ENCODE peak calls at places on chromosomes 3 and 15, in ten cellular contexts. O is fibroblast of mammary gland, W is LNCaP clone FGC, R is BE2C, X is A673, L is AG04450, Q is A549, J is IMR-90, I is psoas muscle, T is astrocyte of the spinal cord. B is an unnamed sample.

GRCh38 chr3:169526246-169526645 is 137.3 kb downstream of the MECOM start:
- DNase-seq in O (no peak), W (no peak), R (no peak), X (no peak), L (no peak), Q (no peak), J (peak; percentile 1), I (no peak), T (peak; percentile 12), B (no peak)

GRCh38 chr15:49675051-49675450 is 54.2 kb downstream of the DTWD1 start:
- DNase-seq in O (peak; percentile 95), W (peak; percentile 31), R (no peak), X (no peak), L (peak; percentile 55), Q (peak; percentile 18), J (peak; percentile 87), I (no peak), T (peak; percentile 78), B (no peak)

GRCh38 chr3:13210221-13210975 is 137.2 kb upstream of the IQSEC1 start:
- DNase-seq in O (no peak), W (no peak), R (peak; percentile 15), X (no peak), L (no peak), Q (no peak), J (no peak), I (no peak), T (no peak), B (no peak)

GRCh38 chr3:45591547-45591912 is 3.0 kb upstream of the LIMD1 start:
- DNase-seq in O (no peak), W (no peak), R (no peak), X (no peak), L (no peak), Q (no peak), J (no peak), I (no peak), T (no peak), B (no peak)

GRCh38 chr3:127264292-127264691 is 23.6 kb downstream of the PRR20G start:
- DNase-seq in O (peak; percentile 10), W (no peak), R (no peak), X (peak; percentile 10), L (no peak), Q (peak; percentile 7), J (peak; percentile 12), I (no peak), T (no peak), B (no peak)

GRCh38 chr3:24583004-24583403 is 88.4 kb upstream of the THRB start:
- DNase-seq in O (peak; percentile 52), W (no peak), R (no peak), X (no peak), L (no peak), Q (no peak), J (no peak), I (no peak), T (no peak), B (no peak)

GRCh38 chr3:120033594-120033993 is 60.7 kb downstream of the GSK3B start:
- DNase-seq in O (no peak), W (no peak), R (no peak), X (no peak), L (no peak), Q (no peak), J (no peak), I (no peak), T (no peak), B (no peak)

GRCh38 chr15:66981746-66982145 is 83.7 kb upstream of the SMAD3 start:
- DNase-seq in O (no peak), W (no peak), R (no peak), X (no peak), L (no peak), Q (no peak), J (no peak), I (no peak), T (no peak), B (no peak)

GRCh38 chr3:114551770-114552526 is 258.1 kb downstream of the TIGIT start:
- DNase-seq in O (peak; percentile 82), W (no peak), R (no peak), X (peak; percentile 17), L (no peak), Q (peak; percentile 2), J (peak; percentile 84), I (no peak), T (peak; percentile 72), B (no peak)

GRCh38 chr15:89164712-89165211 is 56.6 kb downstream of the RLBP1 start:
- DNase-seq in O (no peak), W (peak; percentile 92), R (no peak), X (no peak), L (no peak), Q (no peak), J (peak; percentile 43), I (no peak), T (no peak), B (no peak)

GRCh38 chr3:126983653-126984390 is 907 bp downstream of the PLXNA1 start:
- DNase-seq in O (no peak), W (no peak), R (peak; percentile 50), X (peak; percentile 25), L (no peak), Q (no peak), J (no peak), I (no peak), T (peak; percentile 17), B (no peak)

GRCh38 chr3:131216801-131217200 is 164.8 kb upstream of the NUDT16 start:
- DNase-seq in O (peak; percentile 86), W (no peak), R (peak; percentile 19), X (peak; percentile 95), L (no peak), Q (peak; percentile 23), J (peak; percentile 50), I (peak; percentile 21), T (peak; percentile 95), B (no peak)

GRCh38 chr3:184334470-184335158 is 2.8 kb upstream of the FAM131A start:
- DNase-seq in O (peak; percentile 84), W (no peak), R (peak; percentile 45), X (no peak), L (no peak), Q (peak; percentile 28), J (peak; percentile 86), I (peak; percentile 8), T (peak; percentile 73), B (no peak)

GRCh38 chr15:39624806-39625205 is 43.9 kb downstream of the THBS1 start:
- DNase-seq in O (peak; percentile 93), W (no peak), R (no peak), X (no peak), L (peak; percentile 72), Q (no peak), J (peak; percentile 93), I (peak; percentile 68), T (peak; percentile 91), B (peak; percentile 65)

GRCh38 chr15:100183921-100184480 is 157.8 kb downstream of the ADAMTS17 start:
- DNase-seq in O (no peak), W (no peak), R (no peak), X (no peak), L (no peak), Q (no peak), J (no peak), I (no peak), T (no peak), B (no peak)

GRCh38 chr3:170572665-170573253 is 13.1 kb downstream of the SLC7A14 start:
- DNase-seq in O (peak; percentile 91), W (no peak), R (no peak), X (peak; percentile 28), L (peak; percentile 30), Q (no peak), J (peak; percentile 93), I (no peak), T (peak; percentile 74), B (no peak)

GRCh38 chr3:144394052-144394451 is 422.4 kb downstream of the DIPK2A start:
- DNase-seq in O (peak; percentile 49), W (no peak), R (no peak), X (no peak), L (no peak), Q (no peak), J (peak; percentile 4), I (no peak), T (no peak), B (no peak)

GRCh38 chr3:157327018-157327417 is 109.6 kb upstream of the PTX3 start:
- DNase-seq in O (no peak), W (no peak), R (no peak), X (no peak), L (no peak), Q (no peak), J (no peak), I (no peak), T (no peak), B (no peak)
- TF ChIP-seq CTCF in O (peak; percentile 19), W (no peak), R (no peak), X (no peak), L (no peak), Q (no peak), J (no peak), I (no peak), T (no peak), B (no peak)

DNA sequence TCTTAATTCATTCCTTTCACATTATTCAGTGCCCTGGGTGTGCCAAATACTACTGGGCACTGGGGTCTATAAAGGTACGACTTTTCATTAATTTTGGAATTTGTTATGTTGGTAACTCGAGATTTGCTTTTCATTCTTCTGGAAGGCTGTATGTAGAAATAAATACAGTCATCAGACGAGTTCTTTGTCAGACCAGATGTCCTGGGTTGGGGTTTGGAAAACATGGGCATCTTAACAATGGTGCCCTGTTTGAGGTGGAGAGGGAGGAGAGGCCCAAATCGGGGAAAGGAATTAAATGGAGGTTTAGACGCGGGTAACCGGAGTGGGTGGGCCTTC is 662 bp upstream of the GLCE start:
- DNase-seq in O (no peak), W (no peak), R (no peak), X (no peak), L (no peak), Q (no peak), J (no peak), I (no peak), T (no peak), B (no peak)
- H3K4me3 ChIP-seq in O (peak overlapping the region; percentile 82), W (peak overlapping the region; percentile 72), R (peak overlapping the region; percentile 79), X (peak overlapping the region; percentile 96), L (peak overlapping the region; percentile 67), Q (peak overlapping the region; percentile 82), J (peak overlapping the region; percentile 84), I (peak overlapping the region; percentile 96), T (peak overlapping the region; percentile 66), B (peak overlapping the region; percentile 87)

DNA sequence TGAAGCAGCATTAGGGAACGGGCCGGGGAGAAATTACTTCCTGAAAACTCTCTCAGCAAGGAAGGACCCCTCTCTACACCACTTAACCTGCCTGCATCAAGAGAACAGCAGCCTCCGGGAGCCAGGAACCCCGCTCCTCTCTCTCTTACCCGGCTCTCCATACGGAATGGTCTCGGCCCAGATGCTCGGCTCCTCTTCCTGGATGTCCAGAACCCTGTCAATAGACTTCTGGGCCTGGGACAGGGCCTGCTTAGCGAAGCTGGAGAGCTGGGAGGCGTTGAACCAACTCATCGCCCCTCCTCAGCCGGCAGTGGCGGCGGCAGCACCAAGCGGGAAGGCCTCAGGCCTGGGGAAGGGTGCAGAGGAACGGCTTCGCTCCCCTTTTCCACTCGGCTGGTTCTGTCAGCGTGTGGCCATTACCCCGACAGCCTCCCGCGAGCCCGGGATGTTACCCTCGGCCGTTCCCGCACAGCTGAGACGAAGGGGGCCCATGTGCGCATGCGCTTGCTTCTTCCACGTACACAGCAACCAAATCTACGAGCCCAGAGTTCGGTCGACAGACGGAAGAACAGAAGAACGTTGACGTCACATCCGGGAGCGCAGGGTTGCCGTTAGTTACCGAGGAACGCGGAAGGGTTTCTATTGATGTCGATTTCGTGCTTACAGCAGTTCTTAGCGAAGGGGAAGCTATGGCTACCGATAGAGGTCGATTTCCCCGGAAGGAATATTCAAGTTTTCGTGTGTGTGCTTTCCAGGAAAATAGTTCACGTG is at the start of gene TMF1:
- DNase-seq in O (peak; percentile 99), W (peak; percentile 97), R (peak; percentile 98), X (peak; percentile 95), L (peak; percentile 99), Q (peak; percentile 84), J (peak; percentile 99), I (peak; percentile 98), T (peak; percentile 98), B (peak; percentile 94)
- TF ChIP-seq CTCF in O (no peak), W (no peak), R (no peak), X (no peak), L (no peak), Q (no peak), J (no peak), I (no peak), T (peak; percentile 4), B (no peak)

GRCh38 chr3:81303326-81303725 is 458.1 kb downstream of the GBE1 start:
- DNase-seq in O (no peak), W (no peak), R (no peak), X (no peak), L (no peak), Q (no peak), J (no peak), I (no peak), T (no peak), B (no peak)
- H3K4me3 ChIP-seq in O (no peak overlapping the region), W (no peak overlapping the region), R (no peak overlapping the region), X (no peak overlapping the region), L (no peak overlapping the region), Q (no peak overlapping the region), J (no peak overlapping the region), I (no peak overlapping the region), T (no peak overlapping the region), B (no peak overlapping the region)

B was measured in AG04449.